ENCODE peak calls at places on chromosomes 7 and 10, in nine cellular contexts. One of them, this sample, is unnamed.

GRCh38 chr7:47578581-47579270 is 3.2 kb downstream of the TNS3 start:
- DNase-seq in GM23338: no peak
- DNase-seq in OCI-LY7: no peak
- DNase-seq in cardiac fibroblast: peak
- DNase-seq in fibroblast of lung: peak
- DNase-seq in body of pancreas: no peak
- DNase-seq in AG09309: peak
- DNase-seq in neural progenitor cell: no peak
- DNase-seq in adrenal gland: no peak
- DNase-seq in this sample: no peak

GRCh38 chr10:99524736-99525380 is 7.9 kb upstream of the NKX2-3 start:
- DNase-seq in GM23338: peak
- DNase-seq in OCI-LY7: no peak
- DNase-seq in cardiac fibroblast: no peak
- DNase-seq in fibroblast of lung: no peak
- DNase-seq in body of pancreas: no peak
- DNase-seq in AG09309: no peak
- DNase-seq in neural progenitor cell: peak
- DNase-seq in adrenal gland: no peak
- DNase-seq in this sample: no peak

GRCh38 chr10:88392222-88392621 is 190.9 kb downstream of the RNLS start:
- DNase-seq in GM23338: no peak
- DNase-seq in OCI-LY7: peak
- DNase-seq in cardiac fibroblast: no peak
- DNase-seq in fibroblast of lung: no peak
- DNase-seq in body of pancreas: no peak
- DNase-seq in AG09309: no peak
- DNase-seq in neural progenitor cell: no peak
- DNase-seq in adrenal gland: no peak
- DNase-seq in this sample: no peak

GRCh38 chr7:151113344-151114150 is 27.3 kb downstream of the AGAP3 start:
- DNase-seq in GM23338: peak
- DNase-seq in OCI-LY7: no peak
- DNase-seq in cardiac fibroblast: peak
- DNase-seq in fibroblast of lung: peak
- DNase-seq in body of pancreas: peak
- DNase-seq in AG09309: peak
- DNase-seq in neural progenitor cell: peak
- DNase-seq in adrenal gland: no peak
- DNase-seq in this sample: peak

GRCh38 chr10:75074711-75075445 is 36.6 kb upstream of the SAMD8 start:
- DNase-seq in GM23338: no peak
- DNase-seq in OCI-LY7: no peak
- DNase-seq in cardiac fibroblast: no peak
- DNase-seq in fibroblast of lung: no peak
- DNase-seq in body of pancreas: no peak
- DNase-seq in AG09309: no peak
- DNase-seq in neural progenitor cell: no peak
- DNase-seq in adrenal gland: no peak
- DNase-seq in this sample: no peak

GRCh38 chr7:42099837-42100508 is 137.0 kb downstream of the GLI3 start:
- DNase-seq in GM23338: no peak
- DNase-seq in OCI-LY7: no peak
- DNase-seq in cardiac fibroblast: no peak
- DNase-seq in fibroblast of lung: peak
- DNase-seq in body of pancreas: no peak
- DNase-seq in AG09309: no peak
- DNase-seq in neural progenitor cell: no peak
- DNase-seq in adrenal gland: no peak
- DNase-seq in this sample: no peak

GRCh38 chr7:132988117-132988516 is 93.8 kb downstream of the CHCHD3 start:
- DNase-seq in GM23338: no peak
- DNase-seq in OCI-LY7: no peak
- DNase-seq in cardiac fibroblast: no peak
- DNase-seq in fibroblast of lung: no peak
- DNase-seq in body of pancreas: no peak
- DNase-seq in AG09309: no peak
- DNase-seq in neural progenitor cell: no peak
- DNase-seq in adrenal gland: no peak
- DNase-seq in this sample: no peak

GRCh38 chr10:103757531-103758293 is 97.7 kb downstream of the SH3PXD2A start:
- DNase-seq in GM23338: peak
- DNase-seq in OCI-LY7: no peak
- DNase-seq in cardiac fibroblast: peak
- DNase-seq in fibroblast of lung: peak
- DNase-seq in body of pancreas: peak
- DNase-seq in AG09309: peak
- DNase-seq in neural progenitor cell: no peak
- DNase-seq in adrenal gland: peak
- DNase-seq in this sample: peak

GRCh38 chr7:28318126-28318762 is 94.1 kb upstream of the CREB5 start:
- DNase-seq in GM23338: no peak
- DNase-seq in OCI-LY7: no peak
- DNase-seq in cardiac fibroblast: no peak
- DNase-seq in fibroblast of lung: no peak
- DNase-seq in body of pancreas: no peak
- DNase-seq in AG09309: no peak
- DNase-seq in neural progenitor cell: no peak
- DNase-seq in adrenal gland: no peak
- DNase-seq in this sample: no peak

GRCh38 chr7:113087278-113087998 is 811 bp upstream of the GPR85 start:
- DNase-seq in GM23338: peak
- DNase-seq in OCI-LY7: no peak
- DNase-seq in cardiac fibroblast: peak
- DNase-seq in fibroblast of lung: peak
- DNase-seq in body of pancreas: no peak
- DNase-seq in AG09309: peak
- DNase-seq in neural progenitor cell: peak
- DNase-seq in adrenal gland: no peak
- DNase-seq in this sample: peak

GRCh38 chr7:134636008-134636449 is 10.6 kb upstream of the BPGM start:
- DNase-seq in GM23338: no peak
- DNase-seq in OCI-LY7: no peak
- DNase-seq in cardiac fibroblast: peak
- DNase-seq in fibroblast of lung: no peak
- DNase-seq in body of pancreas: no peak
- DNase-seq in AG09309: no peak
- DNase-seq in neural progenitor cell: no peak
- DNase-seq in adrenal gland: no peak
- DNase-seq in this sample: no peak

DNA sequence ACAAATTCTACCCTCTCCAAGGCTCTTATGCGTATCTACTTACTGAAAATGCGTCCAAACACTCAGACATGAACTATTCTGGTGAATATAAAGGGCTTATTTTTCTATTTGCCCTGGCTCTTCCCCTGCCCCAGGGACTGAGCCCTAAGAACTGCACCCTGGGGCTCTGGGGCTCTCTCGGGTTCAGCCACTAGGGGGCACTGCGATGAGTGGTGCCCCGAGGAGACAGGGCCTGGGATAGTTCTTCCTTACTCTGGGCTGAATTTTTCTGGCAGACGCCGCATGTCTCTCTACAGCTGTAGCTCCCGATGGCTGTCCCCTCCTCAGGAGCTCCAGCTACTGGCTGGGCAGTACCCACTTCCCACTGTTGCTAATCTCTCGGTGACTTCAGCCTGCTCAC is 30.8 kb upstream of the GSDME start:
- DNase-seq in GM23338: no peak
- DNase-seq in OCI-LY7: no peak
- DNase-seq in cardiac fibroblast: no peak
- DNase-seq in fibroblast of lung: no peak
- DNase-seq in body of pancreas: no peak
- DNase-seq in AG09309: no peak
- DNase-seq in neural progenitor cell: no peak
- DNase-seq in adrenal gland: no peak
- DNase-seq in this sample: no peak
- TF ChIP-seq CTCF in GM23338: peak
- TF ChIP-seq CTCF in OCI-LY7: peak
- TF ChIP-seq CTCF in cardiac fibroblast: peak
- TF ChIP-seq CTCF in fibroblast of lung: peak
- TF ChIP-seq CTCF in body of pancreas: no peak
- TF ChIP-seq CTCF in AG09309: peak
- TF ChIP-seq CTCF in neural progenitor cell: peak
- TF ChIP-seq CTCF in adrenal gland: no peak
- TF ChIP-seq CTCF in this sample: peak

GRCh38 chr7:15555385-15555859 is 6.4 kb downstream of the AGMO start:
- DNase-seq in GM23338: no peak
- DNase-seq in OCI-LY7: no peak
- DNase-seq in cardiac fibroblast: peak
- DNase-seq in fibroblast of lung: peak
- DNase-seq in body of pancreas: no peak
- DNase-seq in AG09309: no peak
- DNase-seq in neural progenitor cell: no peak
- DNase-seq in adrenal gland: no peak
- DNase-seq in this sample: no peak

GRCh38 chr7:15557186-15557585 is 4.6 kb downstream of the AGMO start:
- DNase-seq in GM23338: no peak
- DNase-seq in OCI-LY7: no peak
- DNase-seq in cardiac fibroblast: peak
- DNase-seq in fibroblast of lung: no peak
- DNase-seq in body of pancreas: no peak
- DNase-seq in AG09309: no peak
- DNase-seq in neural progenitor cell: no peak
- DNase-seq in adrenal gland: no peak
- DNase-seq in this sample: no peak

GRCh38 chr7:15558747-15559146 is 3.1 kb downstream of the AGMO start:
- DNase-seq in GM23338: no peak
- DNase-seq in OCI-LY7: no peak
- DNase-seq in cardiac fibroblast: peak
- DNase-seq in fibroblast of lung: no peak
- DNase-seq in body of pancreas: no peak
- DNase-seq in AG09309: peak
- DNase-seq in neural progenitor cell: no peak
- DNase-seq in adrenal gland: no peak
- DNase-seq in this sample: no peak

GRCh38 chr7:15556706-15557105 is 5.1 kb downstream of the AGMO start:
- DNase-seq in GM23338: no peak
- DNase-seq in OCI-LY7: no peak
- DNase-seq in cardiac fibroblast: peak
- DNase-seq in fibroblast of lung: no peak
- DNase-seq in body of pancreas: no peak
- DNase-seq in AG09309: no peak
- DNase-seq in neural progenitor cell: no peak
- DNase-seq in adrenal gland: no peak
- DNase-seq in this sample: no peak

GRCh38 chr7:15557686-15558085 is 4.1 kb downstream of the AGMO start:
- DNase-seq in GM23338: no peak
- DNase-seq in OCI-LY7: no peak
- DNase-seq in cardiac fibroblast: peak
- DNase-seq in fibroblast of lung: no peak
- DNase-seq in body of pancreas: no peak
- DNase-seq in AG09309: no peak
- DNase-seq in neural progenitor cell: no peak
- DNase-seq in adrenal gland: no peak
- DNase-seq in this sample: no peak
- H3K4me3 ChIP-seq in GM23338: no peak
- H3K4me3 ChIP-seq in OCI-LY7: no peak
- H3K4me3 ChIP-seq in cardiac fibroblast: peak
- H3K4me3 ChIP-seq in fibroblast of lung: no peak
- H3K4me3 ChIP-seq in body of pancreas: no peak
- H3K4me3 ChIP-seq in AG09309: no peak
- H3K4me3 ChIP-seq in neural progenitor cell: no peak
- H3K4me3 ChIP-seq in adrenal gland: no peak
- H3K4me3 ChIP-seq in this sample: no peak

GRCh38 chr10:24176658-24177057 is 32.3 kb upstream of the KIAA1217 start:
- DNase-seq in GM23338: no peak
- DNase-seq in OCI-LY7: no peak
- DNase-seq in cardiac fibroblast: no peak
- DNase-seq in fibroblast of lung: no peak
- DNase-seq in body of pancreas: no peak
- DNase-seq in AG09309: no peak
- DNase-seq in neural progenitor cell: no peak
- DNase-seq in adrenal gland: no peak
- DNase-seq in this sample: no peak
- TF ChIP-seq CTCF in GM23338: no peak
- TF ChIP-seq CTCF in OCI-LY7: no peak
- TF ChIP-seq CTCF in cardiac fibroblast: no peak
- TF ChIP-seq CTCF in fibroblast of lung: no peak
- TF ChIP-seq CTCF in body of pancreas: no peak
- TF ChIP-seq CTCF in AG09309: no peak
- TF ChIP-seq CTCF in neural progenitor cell: no peak
- TF ChIP-seq CTCF in adrenal gland: no peak
- TF ChIP-seq CTCF in this sample: no peak

GRCh38 chr7:907158-907980 is 31.0 kb downstream of the GET4 start:
- DNase-seq in GM23338: no peak
- DNase-seq in OCI-LY7: no peak
- DNase-seq in cardiac fibroblast: peak
- DNase-seq in fibroblast of lung: no peak
- DNase-seq in body of pancreas: no peak
- DNase-seq in AG09309: no peak
- DNase-seq in neural progenitor cell: no peak
- DNase-seq in adrenal gland: no peak
- DNase-seq in this sample: no peak

GRCh38 chr7:906776-907157 is 30.4 kb downstream of the GET4 start:
- DNase-seq in GM23338: no peak
- DNase-seq in OCI-LY7: no peak
- DNase-seq in cardiac fibroblast: no peak
- DNase-seq in fibroblast of lung: no peak
- DNase-seq in body of pancreas: no peak
- DNase-seq in AG09309: no peak
- DNase-seq in neural progenitor cell: no peak
- DNase-seq in adrenal gland: no peak
- DNase-seq in this sample: no peak

GRCh38 chr7:909358-910329 is 33.3 kb downstream of the GET4 start:
- DNase-seq in GM23338: no peak
- DNase-seq in OCI-LY7: peak
- DNase-seq in cardiac fibroblast: peak
- DNase-seq in fibroblast of lung: peak
- DNase-seq in body of pancreas: peak
- DNase-seq in AG09309: no peak
- DNase-seq in neural progenitor cell: peak
- DNase-seq in adrenal gland: no peak
- DNase-seq in this sample: no peak

GRCh38 chr7:910441-910861 is 34.1 kb downstream of the GET4 start:
- DNase-seq in GM23338: no peak
- DNase-seq in OCI-LY7: peak
- DNase-seq in cardiac fibroblast: no peak
- DNase-seq in fibroblast of lung: no peak
- DNase-seq in body of pancreas: no peak
- DNase-seq in AG09309: no peak
- DNase-seq in neural progenitor cell: no peak
- DNase-seq in adrenal gland: no peak
- DNase-seq in this sample: no peak

DNA sequence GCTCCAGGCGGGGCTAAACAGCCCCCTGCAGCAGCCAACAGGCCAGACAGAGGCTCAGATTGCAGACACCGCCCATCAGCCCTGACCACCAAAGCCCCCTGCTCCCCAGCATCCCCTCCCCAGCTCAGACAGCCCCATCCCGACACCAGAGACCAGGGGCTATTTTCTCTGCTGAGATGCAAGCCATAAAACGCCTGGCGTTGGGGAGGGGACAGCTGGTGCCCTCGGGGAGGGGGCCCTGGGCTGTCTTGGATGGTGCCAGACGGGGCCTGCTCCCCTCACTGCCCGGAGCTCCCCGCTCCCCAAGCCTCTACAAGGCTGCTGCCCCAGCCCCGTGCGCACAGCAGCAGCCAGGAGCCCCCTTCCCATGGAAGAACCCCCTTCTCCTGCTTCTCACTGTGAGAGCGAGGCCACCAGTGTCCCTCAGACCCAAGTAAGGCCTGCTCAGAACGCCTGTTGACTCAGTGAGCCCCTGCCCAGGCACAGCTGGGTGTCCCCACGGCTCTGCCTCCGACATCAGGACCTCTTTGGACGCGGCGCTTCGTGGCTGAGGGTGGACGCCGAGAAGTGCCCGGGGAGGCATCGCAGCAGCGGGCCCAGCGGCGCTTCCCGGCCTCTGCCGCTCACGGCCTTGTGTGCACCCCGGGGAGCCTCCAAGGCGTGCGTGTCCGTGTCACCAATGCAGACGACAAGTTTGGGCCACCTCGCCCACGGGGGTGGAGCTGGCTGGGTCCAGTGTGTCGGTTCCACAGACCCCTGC is 32.0 kb downstream of the GET4 start:
- DNase-seq in GM23338: no peak
- DNase-seq in OCI-LY7: no peak
- DNase-seq in cardiac fibroblast: no peak
- DNase-seq in fibroblast of lung: no peak
- DNase-seq in body of pancreas: no peak
- DNase-seq in AG09309: no peak
- DNase-seq in neural progenitor cell: no peak
- DNase-seq in adrenal gland: no peak
- DNase-seq in this sample: no peak
- H3K4me3 ChIP-seq in GM23338: peak
- H3K4me3 ChIP-seq in OCI-LY7: no peak
- H3K4me3 ChIP-seq in cardiac fibroblast: no peak
- H3K4me3 ChIP-seq in fibroblast of lung: no peak
- H3K4me3 ChIP-seq in body of pancreas: no peak
- H3K4me3 ChIP-seq in AG09309: no peak
- H3K4me3 ChIP-seq in neural progenitor cell: peak
- H3K4me3 ChIP-seq in adrenal gland: no peak
- H3K4me3 ChIP-seq in this sample: no peak

This sample was measured in astrocyte of the cerebellum.